ENCODE peak calls at places on chromosomes 11 and 22, in six cellular contexts. C is spleen, F is HepG2, M is transverse colon, P is prostate gland, U is sigmoid colon. E is an unnamed sample.

GRCh38 chr11:12086271-12087074 is 23.9 kb upstream of the MICAL2 start:
- DNase-seq in M (peak; percentile 64), P (no peak), C (no peak), U (peak; percentile 90), F (peak; percentile 37), E (no peak)

GRCh38 chr22:22103078-22103593 is 120.5 kb upstream of the TOP3B start:
- DNase-seq in M (no peak), F (no peak), P (no peak), U (no peak), C (no peak), E (no peak)

GRCh38 chr22:31629741-31630184 is 32.3 kb downstream of the PISD start:
- DNase-seq in C (peak; percentile 86), F (no peak), U (no peak), M (no peak), P (no peak), E (no peak)

GRCh38 chr11:44885065-44885777 is 65.5 kb downstream of the TP53I11 start:
- DNase-seq in U (no peak), C (no peak), F (no peak), P (no peak), M (no peak), E (no peak)

GRCh38 chr11:125348704-125349635 is 147.1 kb downstream of the FEZ1 start:
- DNase-seq in F (peak; percentile 23), U (peak; percentile 74), P (peak; percentile 32), M (peak; percentile 39), C (peak; percentile 75), E (no peak)

GRCh38 chr22:19606332-19607197 is 82.4 kb upstream of the CLDN5 start:
- DNase-seq in C (no peak), F (no peak), P (no peak), U (no peak), M (no peak), E (no peak)

GRCh38 chr11:60951611-60951908 is 416 bp downstream of the SLC15A3 start:
- DNase-seq in P (no peak), U (no peak), C (no peak), F (no peak), M (no peak), E (no peak)

GRCh38 chr22:21796863-21797262 is 61.3 kb upstream of the YPEL1 start:
- DNase-seq in P (peak; percentile 77), C (no peak), M (no peak), U (no peak), F (no peak), E (no peak)

GRCh38 chr11:64864135-64864472 is 14.3 kb downstream of the EHD1 start:
- DNase-seq in C (peak; percentile 80), P (no peak), M (no peak), U (no peak), F (no peak), E (peak; percentile 80)

GRCh38 chr11:69494851-69495250 is 13.4 kb downstream of the LINC01488 start:
- DNase-seq in F (no peak), M (no peak), C (peak; percentile 59), U (no peak), P (no peak), E (no peak)

GRCh38 chr11:61516191-61516590 is 7.6 kb downstream of the LRRC10B start:
- DNase-seq in U (no peak), F (no peak), M (no peak), C (no peak), P (no peak), E (no peak)

GRCh38 chr11:79241842-79242241 is 199.0 kb downstream of the TENM4 start:
- DNase-seq in M (no peak), C (no peak), U (no peak), P (no peak), F (no peak), E (no peak)

GRCh38 chr22:31099841-31100761 is 7.3 kb downstream of the SELENOM start:
- DNase-seq in F (no peak), P (no peak), C (peak; percentile 65), U (peak; percentile 71), M (no peak), E (no peak)

GRCh38 chr11:121486054-121486453 is 33.3 kb upstream of the SORL1-AS1 start:
- DNase-seq in P (no peak), C (no peak), U (no peak), M (no peak), F (no peak), E (no peak)

GRCh38 chr11:133408402-133408801 is 123.9 kb downstream of the OPCML start:
- DNase-seq in M (no peak), U (no peak), P (no peak), F (no peak), C (no peak), E (no peak)

GRCh38 chr22:44574581-44575343 is 76.7 kb upstream of the RTL6 start:
- DNase-seq in F (no peak), M (no peak), U (peak; percentile 48), P (no peak), C (no peak), E (no peak)

GRCh38 chr11:57434640-57435546 is 8.0 kb upstream of the SLC43A3 start:
- DNase-seq in U (no peak), F (peak; percentile 94), M (no peak), P (peak; percentile 17), C (no peak), E (peak; percentile 38)

GRCh38 chr22:26952654-26953379 is 295.4 kb downstream of the MIAT start:
- DNase-seq in P (no peak), U (no peak), F (no peak), M (no peak), C (no peak), E (no peak)

GRCh38 chr22:26170795-26171194 is 1.5 kb downstream of the SEZ6L start:
- DNase-seq in U (no peak), P (no peak), M (no peak), F (no peak), C (no peak), E (no peak)

GRCh38 chr22:19759459-19759993 is 1.1 kb upstream of the TBX1 start:
- DNase-seq in U (no peak), F (no peak), P (no peak), M (no peak), C (no peak), E (no peak)

GRCh38 chr11:86484164-86484794 is 109.6 kb downstream of the CCDC81 start:
- DNase-seq in C (no peak), F (peak; percentile 81), P (no peak), M (no peak), U (peak; percentile 75), E (no peak)
- TF ChIP-seq POLR2AphosphoS5 in C (no peak), F (no peak), P (no peak), M (no peak), U (no peak), E (no peak)

GRCh38 chr11:22037505-22037904 is 155.4 kb upstream of the ANO5 start:
- DNase-seq in U (no peak), C (no peak), F (no peak), P (no peak), M (no peak), E (no peak)
- H3K9me3 ChIP-seq in U (no peaks in the 10 kb centered on the region), C (no peaks in the 10 kb centered on the region), F (no peaks in the 10 kb centered on the region), P (no peaks in the 10 kb centered on the region), M (no peaks in the 10 kb centered on the region), E (no peaks in the 10 kb centered on the region)

DNA sequence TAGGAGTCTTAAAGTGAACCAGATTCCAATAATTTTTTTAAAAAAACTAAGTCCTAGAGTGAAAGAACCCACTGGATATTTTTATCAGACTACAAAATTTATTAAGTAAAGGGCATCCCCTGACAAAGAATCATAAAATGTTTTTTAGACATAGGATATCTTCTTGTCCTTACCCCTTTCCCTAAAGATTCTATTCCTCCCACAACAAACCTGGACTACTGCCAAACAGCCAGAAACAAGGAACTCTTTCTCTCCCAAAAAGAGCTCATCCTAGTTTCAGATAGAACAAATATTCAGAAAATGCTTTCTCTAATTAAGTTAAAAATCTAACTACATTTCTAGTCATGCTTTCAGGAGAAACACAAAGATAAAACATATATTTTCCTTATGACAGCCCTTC is 327.1 kb downstream of the FAM181B start:
- DNase-seq in M (no peak), F (no peak), U (no peak), C (no peak), P (no peak), E (no peak)
- TF ChIP-seq POLR2A in M (no peak), F (no peak), U (no peak), C (no peak), P (no peak), E (no peak)

DNA sequence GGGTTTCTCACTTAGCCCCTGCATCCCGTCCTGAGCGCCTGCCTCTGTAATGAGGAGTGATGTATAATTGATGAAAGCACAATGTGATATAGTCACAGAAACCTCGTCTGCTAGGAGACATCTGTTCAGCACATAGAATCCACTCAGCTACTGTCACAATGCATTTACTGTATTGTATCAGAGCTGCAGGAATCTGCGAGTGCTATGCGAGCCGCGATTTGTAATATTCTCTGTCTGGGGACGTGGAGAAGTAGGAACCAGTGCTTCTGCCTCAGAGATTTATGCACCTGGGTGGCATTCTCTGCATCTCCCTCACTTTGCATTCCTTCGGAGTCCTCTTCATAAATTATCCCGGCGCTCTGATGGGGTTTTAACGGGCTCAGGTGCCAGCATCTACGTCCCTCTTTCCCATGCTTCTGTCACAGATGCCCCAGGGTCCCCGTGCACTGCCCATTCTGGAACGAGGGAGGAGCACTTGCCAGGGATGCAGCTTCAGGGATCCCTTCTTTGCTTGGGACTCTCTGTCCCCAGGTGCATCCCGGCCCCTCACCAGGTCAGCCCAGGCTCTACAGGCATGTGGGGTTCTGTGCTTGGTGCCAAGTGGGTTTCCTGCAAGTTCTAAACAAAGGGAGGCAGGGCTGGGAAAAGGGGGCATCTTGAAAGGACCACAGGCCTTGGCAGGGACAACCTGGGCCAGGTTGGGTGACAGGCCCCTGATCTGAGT is 205.5 kb downstream of the DSCAML1 start:
- DNase-seq in U (peak; percentile 26), C (no peak), M (no peak), F (no peak), P (no peak), E (peak; percentile 33)
- TF ChIP-seq POLR2AphosphoS5 in U (no peak), C (no peak), M (no peak), F (no peak), P (no peak), E (no peak)

GRCh38 chr22:48459859-48460823 is 1367.5 kb downstream of the BRD1 start:
- DNase-seq in C (no peak), M (no peak), U (no peak), F (no peak), P (no peak), E (peak; percentile 40)
- H3K9me3 ChIP-seq in C (no peaks in the 10 kb centered on the region), M (no peaks in the 10 kb centered on the region), U (no peaks in the 10 kb centered on the region), F (no peaks in the 10 kb centered on the region), P (no peaks in the 10 kb centered on the region), E (no peaks in the 10 kb centered on the region)

DNA sequence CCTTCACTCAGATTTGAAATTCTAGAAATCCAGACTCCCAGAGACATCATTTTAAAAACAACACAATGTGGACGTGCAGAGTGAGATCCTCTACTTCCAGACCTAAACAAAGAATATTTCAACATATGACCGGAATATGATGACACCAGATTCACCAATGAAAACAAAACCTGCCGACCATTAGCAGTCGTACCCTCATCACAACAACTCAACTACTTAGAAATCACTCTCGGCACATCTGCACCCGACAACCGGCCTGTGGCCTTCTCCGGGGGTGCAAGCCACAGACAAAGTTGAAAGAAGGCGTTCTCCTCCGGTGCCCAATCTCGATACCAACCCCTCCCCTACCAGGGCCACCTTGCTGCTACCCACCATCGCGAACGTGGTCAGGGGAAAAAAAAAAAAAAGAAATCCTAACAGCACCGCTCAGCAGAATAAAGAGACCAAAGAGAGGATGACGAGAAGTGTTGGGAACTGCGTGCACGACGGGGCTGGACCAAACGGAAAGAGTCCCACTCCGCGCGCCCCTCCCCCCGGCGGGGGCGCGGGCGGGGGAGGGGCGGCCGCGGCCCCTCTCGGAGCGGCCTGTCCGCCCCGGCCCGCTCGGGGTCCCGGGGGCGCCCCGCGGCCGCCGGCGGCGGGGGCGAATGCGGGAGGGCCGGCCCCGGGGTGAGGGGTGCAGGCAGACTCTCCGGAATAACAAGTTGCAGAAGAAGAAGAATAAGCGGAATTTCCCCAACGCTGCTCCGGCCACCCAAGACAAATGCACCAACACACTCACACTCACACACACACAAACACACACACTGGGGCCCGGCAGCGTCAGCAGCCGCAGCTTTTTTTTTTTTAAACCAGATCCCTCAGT is 1.7 kb downstream of the PHF21A start:
- DNase-seq in F (peak; percentile 80), C (peak; percentile 86), P (peak; percentile 35), M (peak; percentile 59), U (peak; percentile 73), E (no peak)
- TF ChIP-seq POLR2A in F (no peak), C (no peak), P (no peak), M (peak; percentile 43), U (no peak), E (peak; percentile 35)

E was measured in breast epithelium.